ENCODE peak calls at places on chromosomes 2 and 18, in five cellular contexts. V is hepatocyte, M is bronchial epithelial cell, B is T-helper 2 cell, E is HFFc6. R is an unnamed sample.

GRCh38 chr18:33116376-33116775 is 324.1 kb downstream of the CCDC178 start:
- DNase-seq in V (peak; percentile 61), M (peak; percentile 80), B (no peak), E (no peak), R (no peak)

GRCh38 chr2:205352120-205352519 is 330.2 kb upstream of the NRP2 start:
- DNase-seq in V (no peak), M (no peak), B (no peak), E (no peak), R (no peak)

GRCh38 chr18:37294951-37295350 is 270.6 kb downstream of the CELF4 start:
- DNase-seq in V (peak; percentile 33), M (peak; percentile 15), B (no peak), E (no peak), R (no peak)

GRCh38 chr2:109702250-109702985 is 88.3 kb downstream of the SOWAHC start:
- DNase-seq in V (no peak), M (peak; percentile 99), B (no peak), E (peak; percentile 50), R (no peak)

GRCh38 chr2:40783704-40784103 is 331.8 kb upstream of the SLC8A1 start:
- DNase-seq in V (no peak), M (no peak), B (no peak), E (no peak), R (no peak)

GRCh38 chr18:22108674-22109073 is 60.7 kb upstream of the GATA6 start:
- DNase-seq in V (peak; percentile 58), M (peak; percentile 18), B (no peak), E (no peak), R (no peak)

GRCh38 chr18:6859676-6860422 is 130.3 kb downstream of the ARHGAP28 start:
- DNase-seq in V (no peak), M (no peak), B (no peak), E (no peak), R (no peak)

GRCh38 chr2:116141891-116142474 is 1672.5 kb upstream of the DDX18 start:
- DNase-seq in V (no peak), M (no peak), B (no peak), E (no peak), R (no peak)

GRCh38 chr2:159108178-159108893 is 139.9 kb downstream of the TANC1 start:
- DNase-seq in V (no peak), M (peak; percentile 24), B (no peak), E (no peak), R (no peak)

GRCh38 chr2:136796339-136796738 is 31.0 kb downstream of the THSD7B start:
- DNase-seq in V (no peak), M (no peak), B (no peak), E (no peak), R (no peak)

GRCh38 chr18:24427484-24427883 is 1.0 kb downstream of the IMPACT start:
- DNase-seq in V (no peak), M (peak; percentile 23), B (no peak), E (no peak), R (peak; percentile 22)

GRCh38 chr2:100283724-100284501 is 38.4 kb downstream of the LONRF2 start:
- DNase-seq in V (no peak), M (no peak), B (no peak), E (no peak), R (no peak)

GRCh38 chr2:216538538-216538937 is 39.9 kb downstream of the RPL37A start:
- DNase-seq in V (no peak), M (no peak), B (no peak), E (no peak), R (no peak)

GRCh38 chr2:234459401-234460009 is 37.4 kb downstream of the ARL4C start:
- DNase-seq in V (no peak), M (no peak), B (no peak), E (no peak), R (no peak)

GRCh38 chr2:25347205-25347815 is 5.6 kb upstream of the DNMT3A start:
- DNase-seq in V (peak; percentile 52), M (peak; percentile 71), B (no peak), E (no peak), R (no peak)

GRCh38 chr18:26135563-26135962 is 1.9 kb downstream of the PSMA8 start:
- DNase-seq in V (no peak), M (no peak), B (no peak), E (no peak), R (no peak)

GRCh38 chr2:17747684-17748452 is 5.7 kb downstream of the SMC6 start:
- DNase-seq in V (no peak), M (peak; percentile 47), B (no peak), E (peak; percentile 70), R (no peak)

GRCh38 chr2:137208361-137208973 is 443.1 kb downstream of the THSD7B start:
- DNase-seq in V (peak; percentile 68), M (peak; percentile 62), B (no peak), E (peak; percentile 70), R (peak; percentile 7)

GRCh38 chr2:15112216-15112615 is 448.9 kb downstream of the NBAS start:
- DNase-seq in V (no peak), M (peak; percentile 14), B (no peak), E (peak; percentile 10), R (no peak)

GRCh38 chr2:199757466-199757865 is 93.5 kb downstream of the FTCDNL1 start:
- DNase-seq in V (peak; percentile 45), M (no peak), B (no peak), E (no peak), R (no peak)

GRCh38 chr18:33231474-33232317 is 208.8 kb downstream of the CCDC178 start:
- DNase-seq in V (peak; percentile 89), M (peak; percentile 63), B (no peak), E (peak; percentile 38), R (peak; percentile 21)

GRCh38 chr2:73283545-73284295 is 558 bp downstream of the FBXO41 start:
- DNase-seq in V (no peak), M (no peak), B (no peak), E (no peak), R (peak; percentile 45)

GRCh38 chr2:45981388-45981930 is 315.7 kb upstream of the EPAS1 start:
- DNase-seq in V (no peak), M (no peak), B (no peak), E (no peak), R (no peak)

GRCh38 chr2:232588680-232589585 is 38.4 kb downstream of the EIF4E2 start:
- DNase-seq in V (peak; percentile 57), M (peak; percentile 80), B (no peak), E (peak; percentile 35), R (peak; percentile 83)

GRCh38 chr2:30185175-30185574 is 38.4 kb downstream of the YPEL5 start:
- DNase-seq in V (peak; percentile 45), M (peak; percentile 68), B (no peak), E (no peak), R (no peak)